ENCODE peak calls at places on chromosomes 7 and 10, in five cellular contexts. T is neural progenitor cell, X is GM23338, O is ovary, K is spleen. I is an unnamed sample.

GRCh38 chr10:132443605-132443997 is 46.6 kb downstream of the PWWP2B start:
- DNase-seq in T (no peak), X (no peak), O (peak; percentile 71), K (peak; percentile 93), I (peak; percentile 77)

GRCh38 chr10:80260295-80261243 is 28.9 kb downstream of the MAT1A start:
- DNase-seq in T (peak; percentile 63), X (peak; percentile 78), O (no peak), K (peak; percentile 75), I (peak; percentile 55)

GRCh38 chr7:359776-360361 is 69.9 kb downstream of the FOXL3 start:
- DNase-seq in T (no peak), X (no peak), O (no peak), K (peak; percentile 73), I (no peak)

GRCh38 chr7:148535227-148535626 is 55.3 kb upstream of the C7orf33 start:
- DNase-seq in T (no peak), X (no peak), O (no peak), K (peak; percentile 71), I (peak; percentile 49)

GRCh38 chr10:72133517-72133916 is 45.2 kb upstream of the SPOCK2 start:
- DNase-seq in T (no peak), X (no peak), O (no peak), K (no peak), I (peak; percentile 53)

GRCh38 chr7:96004598-96004997 is 232.2 kb downstream of the DYNC1I1 start:
- DNase-seq in T (no peak), X (no peak), O (no peak), K (no peak), I (no peak)

GRCh38 chr10:76950354-76950753 is 687.3 kb downstream of the KCNMA1 start:
- DNase-seq in T (no peak), X (no peak), O (no peak), K (no peak), I (no peak)

GRCh38 chr7:44935583-44935982 is 43.2 kb downstream of the MYO1G start:
- DNase-seq in T (no peak), X (no peak), O (no peak), K (no peak), I (no peak)

GRCh38 chr7:31067491-31067890 is 15.4 kb downstream of the ADCYAP1R1 start:
- DNase-seq in T (no peak), X (no peak), O (no peak), K (no peak), I (no peak)

GRCh38 chr7:92641921-92642511 is 51.8 kb upstream of the FAM133B start:
- DNase-seq in T (no peak), X (no peak), O (no peak), K (no peak), I (no peak)

GRCh38 chr10:97726636-97727178 is 10.2 kb upstream of the ZFYVE27 start:
- DNase-seq in T (peak; percentile 66), X (peak; percentile 92), O (no peak), K (peak; percentile 34), I (no peak)

GRCh38 chr10:110600487-110601101 is 33.1 kb downstream of the SMC3 start:
- DNase-seq in T (peak; percentile 65), X (peak; percentile 83), O (no peak), K (no peak), I (peak; percentile 31)

GRCh38 chr7:77685219-77685618 is 11.0 kb upstream of the RSBN1L start:
- DNase-seq in T (no peak), X (peak; percentile 61), O (no peak), K (no peak), I (no peak)

GRCh38 chr10:59625842-59626522 is 83.7 kb downstream of the SLC16A9 start:
- DNase-seq in T (peak; percentile 89), X (peak; percentile 87), O (peak; percentile 35), K (no peak), I (peak; percentile 71)

GRCh38 chr10:26909753-26910152 is 49.0 kb upstream of the ABI1 start:
- DNase-seq in T (no peak), X (no peak), O (no peak), K (no peak), I (no peak)

GRCh38 chr7:104267701-104268368 is 60.0 kb upstream of the ORC5 start:
- DNase-seq in T (no peak), X (peak; percentile 14), O (no peak), K (no peak), I (no peak)

GRCh38 chr10:30432631-30433285 is 1.2 kb upstream of the MAP3K8 start:
- DNase-seq in T (no peak), X (peak; percentile 34), O (peak; percentile 51), K (peak; percentile 82), I (peak; percentile 61)

GRCh38 chr10:61628875-61629513 is 33.7 kb upstream of the CABCOCO1 start:
- DNase-seq in T (no peak), X (peak; percentile 37), O (no peak), K (no peak), I (no peak)

GRCh38 chr7:25726180-25726579 is 425.8 kb upstream of the NFE2L3 start:
- DNase-seq in T (peak; percentile 70), X (peak; percentile 21), O (no peak), K (no peak), I (no peak)

GRCh38 chr10:126247454-126247975 is 140.8 kb downstream of the ADAM12 start:
- DNase-seq in T (no peak), X (no peak), O (peak; percentile 81), K (no peak), I (no peak)

GRCh38 chr7:23893172-23893941 is 183.3 kb downstream of the STK31 start:
- DNase-seq in T (peak; percentile 4), X (no peak), O (no peak), K (no peak), I (no peak)

GRCh38 chr7:100017300-100017699 is 1.9 kb downstream of the ZKSCAN1 start:
- DNase-seq in T (no peak), X (no peak), O (no peak), K (no peak), I (no peak)

GRCh38 chr7:70285176-70285575 is 686.9 kb downstream of the AUTS2 start:
- DNase-seq in T (no peak), X (no peak), O (no peak), K (no peak), I (no peak)

GRCh38 chr10:5070648-5071410 is 23.4 kb upstream of the AKR1C3 start:
- DNase-seq in T (no peak), X (no peak), O (no peak), K (no peak), I (no peak)

GRCh38 chr10:100562806-100563293 is 27.1 kb downstream of the HIF1AN start:
- DNase-seq in T (peak; percentile 71), X (peak; percentile 85), O (no peak), K (no peak), I (no peak)

GRCh38 chr10:88759366-88760101 is at the start of gene LIPN:
- DNase-seq in T (no peak), X (no peak), O (no peak), K (peak; percentile 71), I (no peak)

GRCh38 chr7:1520574-1521234 is 9.8 kb upstream of the MAFK start:
- DNase-seq in T (no peak), X (no peak), O (no peak), K (no peak), I (no peak)

GRCh38 chr7:44631458-44632115 is 25.2 kb downstream of the OGDH start:
- DNase-seq in T (no peak), X (no peak), O (no peak), K (no peak), I (no peak)

GRCh38 chr7:150769768-150770167 is 30.4 kb downstream of the TMEM176B start:
- DNase-seq in T (no peak), X (no peak), O (no peak), K (no peak), I (no peak)

GRCh38 chr7:115293628-115294236 is 371.8 kb downstream of the MDFIC start:
- DNase-seq in T (no peak), X (peak; percentile 13), O (no peak), K (no peak), I (no peak)

GRCh38 chr10:31467791-31468535 is 148.9 kb downstream of the ZEB1 start:
- DNase-seq in T (peak; percentile 4), X (peak; percentile 87), O (no peak), K (no peak), I (no peak)
- TF ChIP-seq CTCF in T (peak; percentile 44), X (peak; percentile 97), O (no peak), K (no peak), I (peak; percentile 21)

DNA sequence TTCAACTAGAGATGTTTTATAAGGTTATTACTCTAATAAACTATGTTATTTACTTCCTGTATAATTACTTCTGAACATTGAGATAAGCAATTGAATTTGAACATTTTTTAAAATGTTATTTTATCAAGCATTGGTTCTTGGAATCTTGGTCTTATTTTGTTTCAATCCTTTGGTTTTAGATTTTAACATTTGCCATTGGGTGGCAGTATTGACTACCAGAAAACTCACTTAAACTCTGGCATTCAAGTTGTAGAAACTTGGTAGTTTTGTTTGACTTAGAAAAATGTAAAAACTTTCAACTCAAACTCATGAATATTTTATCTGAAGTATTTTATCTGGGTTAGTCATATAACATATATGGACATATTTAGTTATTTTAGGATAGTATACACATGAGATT is 48.1 kb downstream of the ATRNL1 start:
- DNase-seq in T (peak; percentile 28), X (peak; percentile 44), O (no peak), K (no peak), I (no peak)
- TF ChIP-seq CTCF in T (peak; percentile 65), X (peak; percentile 51), O (no peak), K (no peak), I (peak; percentile 37)

DNA sequence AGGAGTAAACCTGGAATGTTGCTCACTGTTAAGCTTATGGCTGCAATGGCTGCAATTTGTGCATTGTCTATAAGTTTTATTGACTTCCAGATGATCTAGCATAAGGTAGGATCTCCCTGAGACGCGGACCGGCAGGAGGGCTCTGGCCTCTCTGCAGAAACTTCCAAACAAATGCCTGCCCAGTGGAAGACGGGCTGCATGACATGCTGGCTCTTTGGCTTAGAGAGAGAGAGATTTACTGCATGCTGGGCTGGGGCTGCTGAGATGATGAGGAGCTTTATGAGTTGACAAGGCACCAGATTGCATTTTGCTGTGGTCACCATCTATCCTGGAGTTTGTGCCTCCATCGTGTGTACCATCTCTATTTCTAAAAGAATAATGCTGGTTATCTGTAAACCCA is 193.2 kb downstream of the GALNT17 start:
- DNase-seq in T (peak; percentile 58), X (peak; percentile 51), O (no peak), K (no peak), I (no peak)
- TF ChIP-seq CTCF in T (peak; percentile 7), X (no peak), O (no peak), K (no peak), I (no peak)

GRCh38 chr10:34957531-34957930 is 132.6 kb downstream of the CUL2 start:
- DNase-seq in T (no peak), X (no peak), O (no peak), K (no peak), I (no peak)

GRCh38 chr10:34959321-34959720 is 130.8 kb downstream of the CUL2 start:
- DNase-seq in T (peak; percentile 26), X (no peak), O (no peak), K (no peak), I (no peak)

GRCh38 chr10:34954142-34954541 is 136.0 kb downstream of the CUL2 start:
- DNase-seq in T (no peak), X (no peak), O (no peak), K (no peak), I (no peak)

GRCh38 chr10:34955391-34955790 is 134.8 kb downstream of the CUL2 start:
- DNase-seq in T (no peak), X (no peak), O (no peak), K (no peak), I (no peak)

GRCh38 chr10:34956756-34957155 is 133.4 kb downstream of the CUL2 start:
- DNase-seq in T (no peak), X (no peak), O (no peak), K (no peak), I (no peak)
- TF ChIP-seq CTCF in T (no peak), X (no peak), O (no peak), K (no peak), I (no peak)

I was measured in GM13977.